ENCODE peak calls at places on chromosomes 16 and 17, in six cellular contexts. C is ovary, S is heart left ventricle, Z is A673, J is GM23248, H is fibroblast of lung. N is an unnamed sample.
A peak's percentile ranks its signal among the peaks of the same experiment; 100 is the strongest.

GRCh38 chr17:82872591-82873520 is 33.0 kb upstream of the ZNF750 start:
- DNase-seq in C (no peak), S (no peak), Z (no peak), J (no peak), H (no peak), N (no peak)

GRCh38 chr17:33322063-33322462 is 29.0 kb upstream of the ASIC2 start:
- DNase-seq in C (no peak), S (no peak), Z (no peak), J (peak; percentile 58), H (no peak), N (no peak)

GRCh38 chr16:67723151-67723915 is 4.2 kb upstream of the GFOD2 start:
- DNase-seq in C (no peak), S (no peak), Z (no peak), J (peak; percentile 94), H (no peak), N (no peak)

GRCh38 chr16:76946879-76947278 is 244.1 kb upstream of the MON1B start:
- DNase-seq in C (no peak), S (no peak), Z (peak; percentile 30), J (peak; percentile 56), H (peak; percentile 82), N (peak; percentile 58)

GRCh38 chr17:19905514-19905913 is 37.8 kb upstream of the ULK2 start:
- DNase-seq in C (no peak), S (no peak), Z (no peak), J (no peak), H (no peak), N (peak; percentile 26)

GRCh38 chr16:83458612-83459011 is 349.2 kb upstream of the HSBP1 start:
- DNase-seq in C (no peak), S (no peak), Z (no peak), J (peak; percentile 81), H (peak; percentile 24), N (no peak)

GRCh38 chr17:16442594-16443389 is 27.4 kb downstream of the TRPV2 start:
- DNase-seq in C (no peak), S (no peak), Z (no peak), J (no peak), H (no peak), N (no peak)

GRCh38 chr17:67970783-67971182 is 25.5 kb downstream of the C17orf58 start:
- DNase-seq in C (no peak), S (no peak), Z (no peak), J (no peak), H (no peak), N (no peak)

GRCh38 chr16:23365602-23366240 is 63.6 kb downstream of the SCNN1B start:
- DNase-seq in C (no peak), S (no peak), Z (no peak), J (no peak), H (no peak), N (no peak)

GRCh38 chr17:17363638-17364337 is 60.6 kb downstream of the NT5M start:
- DNase-seq in C (no peak), S (peak; percentile 54), Z (no peak), J (no peak), H (no peak), N (no peak)

GRCh38 chr17:37465058-37465616 is 24.6 kb upstream of the DUSP14 start:
- DNase-seq in C (no peak), S (no peak), Z (peak; percentile 14), J (peak; percentile 60), H (peak; percentile 37), N (no peak)

GRCh38 chr17:18187816-18188761 is 4.5 kb downstream of the ALKBH5 start:
- DNase-seq in C (no peak), S (no peak), Z (no peak), J (peak; percentile 88), H (peak; percentile 12), N (peak; percentile 50)

GRCh38 chr17:47733047-47733413 is at the start of gene TBX21:
- DNase-seq in C (no peak), S (peak; percentile 85), Z (peak; percentile 87), J (peak; percentile 56), H (no peak), N (peak; percentile 70)

GRCh38 chr17:47733414-47734288 is 615 bp downstream of the TBX21 start:
- DNase-seq in C (peak; percentile 0), S (no peak), Z (no peak), J (peak; percentile 21), H (no peak), N (no peak)

GRCh38 chr17:47730681-47731080 is 2.4 kb upstream of the TBX21 start:
- DNase-seq in C (no peak), S (peak; percentile 16), Z (no peak), J (no peak), H (no peak), N (no peak)

GRCh38 chr17:47731396-47731795 is 1.6 kb upstream of the TBX21 start:
- DNase-seq in C (no peak), S (peak; percentile 29), Z (no peak), J (no peak), H (no peak), N (no peak)

GRCh38 chr17:47732399-47733046 is 513 bp upstream of the TBX21 start:
- DNase-seq in C (no peak), S (no peak), Z (no peak), J (no peak), H (no peak), N (no peak)
- H3K4me3 ChIP-seq in C (no peak overlapping the region), S (peak overlapping the region; percentile 40), Z (peak overlapping the region; percentile 33), J (peak overlapping the region; percentile 27), H (no peak overlapping the region), N (peak overlapping the region; percentile 55)

DNA sequence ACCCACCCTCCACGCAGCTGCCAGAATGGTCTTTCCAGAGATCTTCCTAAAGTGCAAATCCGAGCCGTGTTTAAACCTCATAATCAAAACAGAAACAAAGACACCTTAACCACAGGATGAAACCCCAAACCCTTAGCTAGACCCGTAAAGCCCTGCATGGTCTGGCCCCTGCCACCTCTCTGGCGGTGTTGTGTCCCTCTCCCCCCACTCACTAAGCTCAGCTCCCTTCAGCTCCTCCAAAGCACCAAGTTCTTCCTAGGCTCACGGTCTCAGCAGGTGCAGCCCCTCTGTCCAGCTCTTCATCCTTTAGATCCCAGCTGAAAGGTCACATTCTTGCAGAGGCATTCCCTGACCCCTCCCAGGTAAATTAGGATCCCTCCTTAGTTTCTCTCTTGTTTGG is 4.4 kb upstream of the NXPH3 start:
- DNase-seq in C (no peak), S (no peak), Z (no peak), J (no peak), H (no peak), N (no peak)
- H3K4me1 ChIP-seq in C (peaks cover 4% of the 10 kb centered on the region), S (peaks cover 35% of the 10 kb centered on the region), Z (no peaks in the 10 kb centered on the region), J (no peaks in the 10 kb centered on the region), H (no peaks in the 10 kb centered on the region), N (peaks cover 21% of the 10 kb centered on the region)

GRCh38 chr17:35766489-35766877 is 5.8 kb downstream of the C17orf50 start:
- DNase-seq in C (no peak), S (no peak), Z (no peak), J (no peak), H (no peak), N (no peak)

GRCh38 chr17:35765731-35766488 is 5.2 kb downstream of the C17orf50 start:
- DNase-seq in C (no peak), S (no peak), Z (no peak), J (no peak), H (no peak), N (no peak)

GRCh38 chr17:35765086-35765710 is 4.5 kb downstream of the C17orf50 start:
- DNase-seq in C (no peak), S (no peak), Z (no peak), J (no peak), H (no peak), N (no peak)

GRCh38 chr17:35763767-35764122 is 3.1 kb downstream of the C17orf50 start:
- DNase-seq in C (no peak), S (no peak), Z (no peak), J (no peak), H (no peak), N (no peak)

DNA sequence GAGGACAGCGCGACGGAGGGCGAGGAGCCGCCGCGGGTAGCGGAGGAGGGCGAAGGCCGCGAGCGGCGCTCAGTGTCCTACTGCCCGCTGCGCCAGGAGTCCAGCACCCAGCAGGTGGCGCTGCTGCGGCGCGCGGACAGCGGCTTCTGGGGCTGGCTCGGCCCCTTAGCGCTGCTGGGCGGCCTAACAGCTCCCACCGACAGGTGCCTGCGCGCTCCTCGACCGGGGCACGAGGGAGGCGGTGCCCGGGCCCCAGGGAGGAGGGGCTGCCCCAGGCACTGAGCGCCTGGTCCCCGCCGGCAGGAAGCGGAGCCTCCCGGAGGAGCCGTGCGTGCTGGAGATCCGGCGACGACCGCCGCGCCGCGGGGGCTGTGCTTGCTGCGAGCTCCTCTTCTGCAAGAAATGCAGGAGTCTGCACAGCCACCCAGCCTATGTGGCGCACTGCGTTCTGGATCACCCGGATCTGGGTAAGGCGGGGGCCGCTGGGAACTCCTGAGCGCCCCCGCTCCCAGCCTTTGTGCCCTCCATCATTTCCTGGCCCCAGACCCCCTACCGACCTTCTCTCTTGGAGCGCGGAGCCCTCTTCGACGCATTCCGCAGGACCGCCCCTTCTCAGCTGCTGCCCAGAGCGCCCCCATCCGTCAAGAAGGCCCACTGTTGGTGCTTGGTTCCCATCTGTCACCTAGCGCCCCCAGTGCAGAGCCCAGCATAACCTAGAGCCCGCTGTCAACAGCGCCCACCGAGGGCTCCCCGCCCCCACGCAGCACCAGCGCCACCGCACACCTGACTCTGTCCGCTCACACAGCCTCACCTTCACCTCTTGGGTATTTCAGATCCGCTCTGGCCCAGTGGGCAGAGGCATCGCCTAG is 3.7 kb downstream of the C17orf50 start:
- DNase-seq in C (peak; percentile 81), S (peak; percentile 94), Z (peak; percentile 82), J (peak; percentile 91), H (peak; percentile 80), N (peak; percentile 93)
- H3K4me3 ChIP-seq in C (peak overlapping the region; percentile 38), S (peak overlapping the region; percentile 10), Z (peak overlapping the region; percentile 51), J (peak overlapping the region; percentile 69), H (peak overlapping the region; percentile 46), N (peak overlapping the region; percentile 60)

GRCh38 chr17:72572604-72573491 is 452.0 kb downstream of the SOX9 start:
- DNase-seq in C (no peak), S (no peak), Z (no peak), J (peak; percentile 40), H (peak; percentile 19), N (no peak)

GRCh38 chr17:72571813-72572396 is 451.1 kb downstream of the SOX9 start:
- DNase-seq in C (no peak), S (no peak), Z (no peak), J (no peak), H (no peak), N (no peak)

GRCh38 chr17:72566671-72567484 is 446.1 kb downstream of the SOX9 start:
- DNase-seq in C (no peak), S (no peak), Z (no peak), J (no peak), H (no peak), N (no peak)

GRCh38 chr17:72567774-72568173 is 447.0 kb downstream of the SOX9 start:
- DNase-seq in C (no peak), S (no peak), Z (no peak), J (no peak), H (no peak), N (no peak)

DNA sequence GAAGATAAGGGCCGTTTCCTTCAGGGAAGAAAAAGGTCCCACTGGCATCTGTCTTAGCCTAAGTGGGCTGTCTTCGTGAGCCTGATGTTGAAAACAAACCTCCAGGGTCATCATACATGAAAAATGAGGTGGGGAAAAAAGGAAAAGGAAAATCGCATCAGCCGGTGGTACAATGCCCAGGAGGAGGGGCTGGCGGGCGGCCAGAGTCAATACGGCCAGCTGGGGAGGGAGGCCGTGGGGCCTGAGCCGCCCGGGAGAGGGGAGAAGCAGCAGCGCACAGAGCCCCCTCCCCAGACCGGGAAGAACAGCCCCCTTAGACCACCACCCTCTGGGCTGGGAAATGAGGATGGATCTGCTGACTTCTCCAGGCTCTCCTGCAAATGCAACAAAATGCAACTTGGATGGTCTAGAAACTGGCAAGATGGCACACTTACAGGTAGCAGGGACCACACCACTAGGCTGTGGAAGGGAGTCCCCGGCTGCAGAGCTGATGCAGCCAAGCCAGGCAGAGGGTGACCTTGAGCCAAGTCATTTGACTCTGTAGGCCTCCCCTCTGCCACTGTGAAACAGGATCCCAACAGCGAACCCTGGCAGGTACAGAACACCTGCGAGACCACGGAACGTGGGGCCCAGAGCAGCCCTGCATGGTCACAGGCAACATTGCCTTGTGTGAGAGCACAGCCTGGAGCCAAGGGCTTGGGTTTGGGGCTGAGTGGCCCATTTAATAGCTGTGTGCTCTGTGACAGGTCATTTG is 448.6 kb downstream of the SOX9 start:
- DNase-seq in C (no peak), S (no peak), Z (no peak), J (no peak), H (no peak), N (no peak)
- H3K4me1 ChIP-seq in C (no peaks in the 10 kb centered on the region), S (no peaks in the 10 kb centered on the region), Z (no peaks in the 10 kb centered on the region), J (no peaks in the 10 kb centered on the region), H (no peaks in the 10 kb centered on the region), N (no peaks in the 10 kb centered on the region)

N was measured in adrenal gland.